ENCODE peak calls at places on chromosome 5, in four cellular contexts. H is SW 1271; A is stimulated activated CD4-positive, alpha-beta T cell treated with anti-CD3 and anti-CD28 coated beads, Interleukin-4, amount 100 ng/mL, for 48 hours; B is tibial artery. V is an unnamed sample.

GRCh38 chr5:143119301-143119769 is 284.2 kb downstream of the NR3C1 start:
- DNase-seq in H (no peak), A (no peak), B (no peak), V (no peak)

GRCh38 chr5:176611435-176611834 is 1.5 kb upstream of the GPRIN1 start:
- DNase-seq in H (no peak), A (peak), B (peak), V (peak)

GRCh38 chr5:144549580-144549979 is 378.9 kb downstream of the KCTD16 start:
- DNase-seq in H (no peak), A (no peak), B (peak), V (no peak)

GRCh38 chr5:41809128-41809527 is 61.1 kb downstream of the OXCT1 start:
- DNase-seq in H (no peak), A (no peak), B (no peak), V (no peak)

GRCh38 chr5:37847978-37848425 is 8.2 kb upstream of the GDNF start:
- DNase-seq in H (no peak), A (no peak), B (no peak), V (no peak)

GRCh38 chr5:132283423-132284043 is 10.7 kb upstream of the SLC22A4 start:
- DNase-seq in H (peak), A (no peak), B (no peak), V (no peak)

GRCh38 chr5:92850886-92851285 is 730.1 kb downstream of the NR2F1-AS1 start:
- DNase-seq in H (no peak), A (no peak), B (no peak), V (no peak)

GRCh38 chr5:67287795-67288194 is 91.2 kb upstream of the CD180 start:
- DNase-seq in H (no peak), A (no peak), B (no peak), V (no peak)

GRCh38 chr5:142798099-142798768 is 28.1 kb downstream of the ARHGAP26 start:
- DNase-seq in H (no peak), A (no peak), B (peak), V (peak)

GRCh38 chr5:174935854-174936474 is 211.6 kb downstream of the MSX2 start:
- DNase-seq in H (peak), A (peak), B (no peak), V (peak)

GRCh38 chr5:103589416-103590175 is 27.0 kb upstream of the NUDT12 start:
- DNase-seq in H (no peak), A (no peak), B (no peak), V (no peak)

GRCh38 chr5:50564558-50564957 is 101.9 kb upstream of the PARP8 start:
- DNase-seq in H (no peak), A (no peak), B (no peak), V (no peak)

GRCh38 chr5:16913187-16913839 is 22.8 kb downstream of the MYO10 start:
- DNase-seq in H (no peak), A (no peak), B (no peak), V (no peak)

GRCh38 chr5:170289749-170290148 is 7.8 kb downstream of the LCP2 start:
- DNase-seq in H (no peak), A (no peak), B (peak), V (no peak)

GRCh38 chr5:33969572-33970452 is 14.7 kb downstream of the SLC45A2 start:
- DNase-seq in H (peak), A (no peak), B (no peak), V (no peak)

GRCh38 chr5:103774736-103775135 is 212.1 kb upstream of the NUDT12 start:
- DNase-seq in H (peak), A (no peak), B (no peak), V (no peak)

GRCh38 chr5:146467729-146468128 is 20.6 kb downstream of the TCERG1 start:
- DNase-seq in H (no peak), A (no peak), B (no peak), V (no peak)

GRCh38 chr5:160129841-160130240 is 10.6 kb upstream of the PWWP2A start:
- DNase-seq in H (no peak), A (no peak), B (no peak), V (no peak)

GRCh38 chr5:2582106-2582505 is 169.4 kb downstream of the IRX2 start:
- DNase-seq in H (no peak), A (no peak), B (no peak), V (no peak)

GRCh38 chr5:57405984-57406383 is 76.6 kb downstream of the ACTBL2 start:
- DNase-seq in H (no peak), A (no peak), B (no peak), V (no peak)

GRCh38 chr5:173314166-173314952 is 13.9 kb downstream of the STC2 start:
- DNase-seq in H (no peak), A (no peak), B (no peak), V (no peak)

GRCh38 chr5:849651-850301 is 1.0 kb downstream of the ZDHHC11 start:
- DNase-seq in H (no peak), A (no peak), B (peak), V (peak)

GRCh38 chr5:147743012-147743411 is 39.5 kb downstream of the JAKMIP2 start:
- DNase-seq in H (no peak), A (no peak), B (no peak), V (no peak)

GRCh38 chr5:14574891-14575496 is 6.6 kb upstream of the OTULINL start:
- DNase-seq in H (no peak), A (no peak), B (peak), V (peak)

GRCh38 chr5:83583859-83584258 is 112.3 kb downstream of the VCAN start:
- DNase-seq in H (peak), A (no peak), B (no peak), V (no peak)

GRCh38 chr5:75052461-75053285 is at the start of gene GCNT4:
- DNase-seq in H (peak), A (peak), B (peak), V (peak)

GRCh38 chr5:148374693-148375360 is 8.9 kb upstream of the FBXO38 start:
- DNase-seq in H (peak), A (no peak), B (peak), V (peak)

GRCh38 chr5:72125931-72126620 is 18.8 kb downstream of the MAP1B start:
- DNase-seq in H (no peak), A (no peak), B (no peak), V (no peak)

GRCh38 chr5:38601843-38602424 is 45.5 kb upstream of the LIFR start:
- DNase-seq in H (no peak), A (no peak), B (no peak), V (no peak)

GRCh38 chr5:15614679-15615078 is 114.7 kb downstream of the FBXL7 start:
- DNase-seq in H (no peak), A (no peak), B (no peak), V (no peak)

GRCh38 chr5:13553896-13554295 is 390.6 kb downstream of the DNAH5 start:
- DNase-seq in H (no peak), A (no peak), B (no peak), V (peak)

GRCh38 chr5:67215592-67216471 is 19.2 kb upstream of the CD180 start:
- DNase-seq in H (no peak), A (peak), B (peak), V (peak)

GRCh38 chr5:166342330-166342891 is 1949.0 kb upstream of the WWC1 start:
- DNase-seq in H (no peak), A (no peak), B (no peak), V (no peak)

GRCh38 chr5:43422143-43422542 is 10.0 kb upstream of the CCL28 start:
- DNase-seq in H (no peak), A (no peak), B (no peak), V (no peak)

GRCh38 chr5:95285406-95285761 is 490 bp upstream of the MCTP1 start:
- DNase-seq in H (no peak), A (no peak), B (no peak), V (no peak)

V was measured in left lung.